ENCODE peak calls at places on chromosomes 6 and 20, in five cellular contexts. One of them, this sample, is unnamed.

GRCh38 chr6:138004423-138005287 is 102.6 kb downstream of the PERP start:
- DNase-seq in fibroblast of pulmonary artery: peak; percentile 60
- DNase-seq in psoas muscle: no peak
- DNase-seq in neural progenitor cell: peak; percentile 35
- DNase-seq in thoracic aorta: no peak
- DNase-seq in this sample: no peak

GRCh38 chr20:48795058-48795457 is 32.7 kb downstream of the PREX1 start:
- DNase-seq in fibroblast of pulmonary artery: no peak
- DNase-seq in psoas muscle: no peak
- DNase-seq in neural progenitor cell: no peak
- DNase-seq in thoracic aorta: no peak
- DNase-seq in this sample: no peak

GRCh38 chr6:121612916-121613315 is 177.5 kb downstream of the GJA1 start:
- DNase-seq in fibroblast of pulmonary artery: no peak
- DNase-seq in psoas muscle: no peak
- DNase-seq in neural progenitor cell: no peak
- DNase-seq in thoracic aorta: no peak
- DNase-seq in this sample: no peak

GRCh38 chr6:100175814-100176275 is 181.8 kb upstream of the MCHR2 start:
- DNase-seq in fibroblast of pulmonary artery: peak; percentile 91
- DNase-seq in psoas muscle: no peak
- DNase-seq in neural progenitor cell: no peak
- DNase-seq in thoracic aorta: no peak
- DNase-seq in this sample: peak; percentile 44

GRCh38 chr6:161152904-161153662 is 120.8 kb downstream of the AGPAT4 start:
- DNase-seq in fibroblast of pulmonary artery: peak; percentile 17
- DNase-seq in psoas muscle: no peak
- DNase-seq in neural progenitor cell: no peak
- DNase-seq in thoracic aorta: no peak
- DNase-seq in this sample: no peak

GRCh38 chr20:62708591-62709536 is at the start of gene NTSR1:
- DNase-seq in fibroblast of pulmonary artery: no peak
- DNase-seq in psoas muscle: no peak
- DNase-seq in neural progenitor cell: peak; percentile 70
- DNase-seq in thoracic aorta: no peak
- DNase-seq in this sample: no peak

GRCh38 chr6:4359108-4359710 is 223.8 kb upstream of the ECI2 start:
- DNase-seq in fibroblast of pulmonary artery: no peak
- DNase-seq in psoas muscle: no peak
- DNase-seq in neural progenitor cell: no peak
- DNase-seq in thoracic aorta: no peak
- DNase-seq in this sample: no peak

GRCh38 chr6:111057074-111057752 is 30.1 kb upstream of the SLC16A10 start:
- DNase-seq in fibroblast of pulmonary artery: peak; percentile 63
- DNase-seq in psoas muscle: no peak
- DNase-seq in neural progenitor cell: peak; percentile 51
- DNase-seq in thoracic aorta: no peak
- DNase-seq in this sample: no peak

GRCh38 chr6:83429857-83430605 is 820 bp downstream of the ME1 start:
- DNase-seq in fibroblast of pulmonary artery: peak; percentile 45
- DNase-seq in psoas muscle: no peak
- DNase-seq in neural progenitor cell: peak; percentile 60
- DNase-seq in thoracic aorta: no peak
- DNase-seq in this sample: no peak

GRCh38 chr6:154848580-154848979 is 115.4 kb downstream of the SCAF8 start:
- DNase-seq in fibroblast of pulmonary artery: peak; percentile 47
- DNase-seq in psoas muscle: no peak
- DNase-seq in neural progenitor cell: no peak
- DNase-seq in thoracic aorta: no peak
- DNase-seq in this sample: no peak

GRCh38 chr6:53943410-53943809 is 148.6 kb downstream of the LRRC1 start:
- DNase-seq in fibroblast of pulmonary artery: no peak
- DNase-seq in psoas muscle: no peak
- DNase-seq in neural progenitor cell: no peak
- DNase-seq in thoracic aorta: no peak
- DNase-seq in this sample: no peak

GRCh38 chr20:46746972-46747371 is 37.5 kb downstream of the SLC2A10 start:
- DNase-seq in fibroblast of pulmonary artery: peak; percentile 32
- DNase-seq in psoas muscle: no peak
- DNase-seq in neural progenitor cell: no peak
- DNase-seq in thoracic aorta: no peak
- DNase-seq in this sample: no peak

GRCh38 chr6:167290786-167291622 is at the start of gene UNC93A:
- DNase-seq in fibroblast of pulmonary artery: no peak
- DNase-seq in psoas muscle: no peak
- DNase-seq in neural progenitor cell: no peak
- DNase-seq in thoracic aorta: no peak
- DNase-seq in this sample: no peak

GRCh38 chr6:7542878-7543394 is 1.5 kb downstream of the DSP start:
- DNase-seq in fibroblast of pulmonary artery: peak; percentile 47
- DNase-seq in psoas muscle: peak; percentile 53
- DNase-seq in neural progenitor cell: peak; percentile 88
- DNase-seq in thoracic aorta: no peak
- DNase-seq in this sample: no peak

GRCh38 chr6:136463796-136464542 is 86.3 kb downstream of the MAP7 start:
- DNase-seq in fibroblast of pulmonary artery: no peak
- DNase-seq in psoas muscle: no peak
- DNase-seq in neural progenitor cell: no peak
- DNase-seq in thoracic aorta: no peak
- DNase-seq in this sample: no peak

GRCh38 chr6:35089216-35089934 is 51.8 kb downstream of the TCP11 start:
- DNase-seq in fibroblast of pulmonary artery: no peak
- DNase-seq in psoas muscle: no peak
- DNase-seq in neural progenitor cell: no peak
- DNase-seq in thoracic aorta: no peak
- DNase-seq in this sample: no peak

GRCh38 chr6:19311786-19312185 is 525.4 kb upstream of the ID4 start:
- DNase-seq in fibroblast of pulmonary artery: no peak
- DNase-seq in psoas muscle: no peak
- DNase-seq in neural progenitor cell: peak; percentile 80
- DNase-seq in thoracic aorta: no peak
- DNase-seq in this sample: no peak

GRCh38 chr20:34350095-34350494 is 13.0 kb upstream of the ITCH start:
- DNase-seq in fibroblast of pulmonary artery: no peak
- DNase-seq in psoas muscle: no peak
- DNase-seq in neural progenitor cell: no peak
- DNase-seq in thoracic aorta: no peak
- DNase-seq in this sample: no peak

GRCh38 chr20:19995220-19995863 is 21.8 kb upstream of the NAA20 start:
- DNase-seq in fibroblast of pulmonary artery: peak; percentile 76
- DNase-seq in psoas muscle: no peak
- DNase-seq in neural progenitor cell: peak; percentile 57
- DNase-seq in thoracic aorta: no peak
- DNase-seq in this sample: no peak

GRCh38 chr6:156423829-156424228 is 353.3 kb upstream of the ARID1B start:
- DNase-seq in fibroblast of pulmonary artery: no peak
- DNase-seq in psoas muscle: no peak
- DNase-seq in neural progenitor cell: no peak
- DNase-seq in thoracic aorta: no peak
- DNase-seq in this sample: no peak

GRCh38 chr20:51169813-51170212 is 146.9 kb upstream of the KCNG1 start:
- DNase-seq in fibroblast of pulmonary artery: no peak
- DNase-seq in psoas muscle: no peak
- DNase-seq in neural progenitor cell: no peak
- DNase-seq in thoracic aorta: no peak
- DNase-seq in this sample: no peak

GRCh38 chr6:109229536-109229935 is 134.2 kb downstream of the CEP57L1 start:
- DNase-seq in fibroblast of pulmonary artery: no peak
- DNase-seq in psoas muscle: no peak
- DNase-seq in neural progenitor cell: no peak
- DNase-seq in thoracic aorta: no peak
- DNase-seq in this sample: no peak

GRCh38 chr20:63082308-63082938 is 75.7 kb upstream of the BHLHE23 start:
- DNase-seq in fibroblast of pulmonary artery: peak; percentile 40
- DNase-seq in psoas muscle: peak; percentile 56
- DNase-seq in neural progenitor cell: peak; percentile 90
- DNase-seq in thoracic aorta: no peak
- DNase-seq in this sample: no peak

This sample was measured in tibial nerve.